ENCODE peak calls at places on chromosomes 7 and 10, in five cellular contexts. S is SK-N-SH, J is K562, D is HepG2, T is GM12878. C is an unnamed sample.

GRCh38 chr7:141409911-141410329 is 141.3 kb upstream of the AGK start:
- DNase-seq in J (no peak), S (peak), D (no peak), T (no peak), C (no peak)

GRCh38 chr7:26199301-26200112 is 1.0 kb downstream of the HNRNPA2B1 start:
- DNase-seq in J (peak), D (no peak), S (peak), T (no peak), C (no peak)

GRCh38 chr7:83794834-83795233 is 145.9 kb upstream of the SEMA3E start:
- DNase-seq in J (peak), T (no peak), S (no peak), D (no peak), C (no peak)

GRCh38 chr7:132836746-132837145 is 245.1 kb downstream of the CHCHD3 start:
- DNase-seq in T (no peak), S (no peak), D (no peak), J (peak), C (no peak)

GRCh38 chr10:70905071-70906021 is 17.0 kb upstream of the PCBD1 start:
- DNase-seq in T (no peak), J (no peak), S (peak), D (no peak), C (no peak)

GRCh38 chr10:24858244-24858907 is 94.0 kb downstream of the PRTFDC1 start:
- DNase-seq in S (no peak), T (no peak), D (no peak), J (no peak), C (no peak)

GRCh38 chr7:995571-995970 is 12.6 kb downstream of the CYP2W1 start:
- DNase-seq in S (no peak), D (no peak), T (no peak), J (no peak), C (no peak)

GRCh38 chr10:53664620-53665019 is 892.0 kb upstream of the MBL2 start:
- DNase-seq in J (no peak), D (no peak), S (no peak), T (no peak), C (no peak)

GRCh38 chr10:69316313-69317059 is 38.2 kb downstream of the HK1 start:
- DNase-seq in S (no peak), D (no peak), T (no peak), J (no peak), C (no peak)

GRCh38 chr7:140841316-140841715 is 83.4 kb downstream of the BRAF start:
- DNase-seq in T (no peak), J (no peak), S (no peak), D (no peak), C (no peak)

GRCh38 chr7:158963780-158964222 is 107.4 kb downstream of the DYNC2I1 start:
- DNase-seq in D (peak), S (no peak), T (no peak), J (no peak), C (no peak)
- TF ChIP-seq POLR2AphosphoS5 in D (no peak), S (no peak), T (no peak), J (no peak), C (no peak)

GRCh38 chr10:80185522-80186299 is 19.6 kb downstream of the ANXA11 start:
- DNase-seq in D (no peak), S (no peak), J (no peak), T (no peak), C (no peak)

GRCh38 chr10:80187465-80188409 is 17.6 kb downstream of the ANXA11 start:
- DNase-seq in T (peak), D (peak), S (no peak), J (peak), C (no peak)

GRCh38 chr10:80187060-80187459 is 18.3 kb downstream of the ANXA11 start:
- DNase-seq in S (no peak), D (no peak), T (no peak), J (no peak), C (no peak)

GRCh38 chr10:80184291-80184690 is 21.0 kb downstream of the ANXA11 start:
- DNase-seq in S (no peak), J (no peak), D (no peak), T (no peak), C (no peak)

GRCh38 chr10:80186364-80187012 is 18.8 kb downstream of the ANXA11 start:
- DNase-seq in J (no peak), T (no peak), S (no peak), D (no peak), C (no peak)
- TF ChIP-seq ZBTB33 in J (no peak), T (no peak), S (no peak), D (no peak), C (no peak)

GRCh38 chr7:29095666-29096560 is 50.4 kb downstream of the CPVL start:
- DNase-seq in D (no peak), J (no peak), T (no peak), S (no peak), C (no peak)

GRCh38 chr7:29102554-29103151 is 43.7 kb downstream of the CPVL start:
- DNase-seq in D (peak), T (no peak), S (peak), J (peak), C (peak)

GRCh38 chr7:29100857-29101256 is 45.5 kb downstream of the CPVL start:
- DNase-seq in J (no peak), T (no peak), D (no peak), S (no peak), C (no peak)

GRCh38 chr7:29105191-29105590 is 41.1 kb downstream of the CPVL start:
- DNase-seq in J (no peak), D (no peak), S (no peak), T (no peak), C (peak)

DNA sequence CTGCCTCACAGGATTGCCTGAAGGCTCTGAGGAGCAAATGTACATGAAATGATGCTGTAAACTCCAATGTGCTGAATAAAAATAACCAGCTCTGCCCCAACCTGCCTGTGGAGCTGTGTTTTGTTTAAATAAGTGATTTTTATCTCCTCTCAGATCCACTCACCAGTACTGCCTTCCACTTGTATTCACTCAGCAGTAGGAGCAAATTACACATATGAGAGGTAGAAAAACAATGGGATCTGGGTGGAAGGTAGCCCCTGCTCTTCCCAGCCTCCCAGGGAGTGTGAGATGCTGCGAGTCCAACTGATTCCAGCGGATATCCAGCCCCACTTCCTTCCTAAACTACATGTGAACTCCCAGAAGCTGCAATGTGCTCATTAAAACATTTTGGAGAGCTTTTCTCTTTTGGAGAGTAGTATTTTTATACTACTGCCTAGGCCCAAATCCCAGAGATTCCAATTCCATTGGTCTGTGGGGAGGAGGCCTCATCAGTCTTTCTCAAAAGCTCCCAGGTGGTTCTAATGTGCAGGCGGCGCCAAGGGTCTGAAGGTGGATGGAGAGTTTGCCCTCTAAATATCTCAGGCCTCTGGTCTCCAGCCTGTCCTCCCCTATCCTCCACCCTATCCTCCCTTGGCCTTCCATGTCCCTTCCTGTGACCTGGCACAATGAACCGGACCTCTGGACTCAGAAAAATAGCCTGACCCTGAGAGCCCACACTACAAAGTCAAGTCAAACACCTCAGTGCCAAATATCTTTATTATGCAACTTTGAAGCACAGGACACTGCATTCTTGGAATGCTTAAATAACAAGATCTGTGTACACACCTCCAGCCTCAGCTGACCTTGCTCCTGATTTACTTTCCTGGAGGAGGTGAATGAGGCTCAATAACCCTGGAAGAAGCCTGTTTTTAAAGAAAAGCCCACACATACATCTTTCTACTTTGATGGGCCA is 46.2 kb downstream of the CPVL start:
- DNase-seq in J (no peak), T (no peak), S (no peak), D (peak), C (no peak)
- TF ChIP-seq POLR2AphosphoS5 in J (no peak), T (no peak), S (no peak), D (no peak), C (no peak)

GRCh38 chr10:89515031-89515841 is 20.2 kb downstream of the SLC16A12 start:
- DNase-seq in D (no peak), S (no peak), T (no peak), J (no peak), C (no peak)
- TF ChIP-seq ZBTB33 in D (no peak), S (peak), T (no peak), J (no peak), C (no peak)

GRCh38 chr10:100267237-100268104 is at the start of gene CWF19L1:
- DNase-seq in T (peak), D (peak), J (peak), S (peak), C (peak)
- TF ChIP-seq POLR2AphosphoS5 in T (peak), D (peak), J (peak), S (peak), C (peak)

GRCh38 chr10:124949543-124949942 is 7.6 kb downstream of the ZRANB1 start:
- DNase-seq in T (no peak), S (no peak), J (no peak), D (peak), C (no peak)
- TF ChIP-seq ZBTB33 in T (no peak), S (no peak), J (no peak), D (no peak), C (no peak)

GRCh38 chr10:96714856-96715255 is 5.5 kb downstream of the PIK3AP1 start:
- DNase-seq in S (no peak), D (no peak), J (no peak), T (no peak), C (no peak)

GRCh38 chr10:96719205-96719604 is 1.1 kb downstream of the PIK3AP1 start:
- DNase-seq in S (no peak), D (no peak), T (no peak), J (no peak), C (no peak)

GRCh38 chr10:96714031-96714590 is 6.2 kb downstream of the PIK3AP1 start:
- DNase-seq in D (no peak), J (no peak), T (no peak), S (no peak), C (no peak)

GRCh38 chr10:96718304-96718990 is 1.9 kb downstream of the PIK3AP1 start:
- DNase-seq in D (no peak), S (no peak), J (peak), T (no peak), C (no peak)

GRCh38 chr10:96716396-96716795 is 3.9 kb downstream of the PIK3AP1 start:
- DNase-seq in D (no peak), T (no peak), S (no peak), J (no peak), C (no peak)
- TF ChIP-seq POLR2AphosphoS5 in D (no peak), T (no peak), S (no peak), J (no peak), C (no peak)

DNA sequence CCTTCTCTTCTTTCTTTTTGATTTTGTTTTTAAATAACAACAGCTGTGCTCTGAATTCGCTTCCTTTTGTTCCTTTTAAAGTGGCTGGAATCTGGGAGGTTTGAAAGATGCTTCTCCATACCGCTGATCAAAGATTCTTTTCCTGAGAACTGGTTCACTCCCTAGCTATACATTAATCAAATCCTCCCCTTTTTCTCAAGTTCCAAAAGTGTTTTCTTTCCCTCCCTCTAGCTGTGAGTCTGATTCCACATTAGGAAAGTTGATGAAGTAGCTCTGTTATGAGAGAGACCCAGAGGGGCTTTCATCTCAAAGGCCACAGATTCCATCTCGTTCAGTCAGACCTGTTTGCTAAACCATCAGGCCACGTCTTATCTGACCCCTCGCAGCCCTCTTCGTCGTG is 602.8 kb upstream of the NRP1 start:
- DNase-seq in D (no peak), T (no peak), S (no peak), J (no peak), C (no peak)
- TF ChIP-seq ZBTB33 in D (no peak), T (no peak), S (no peak), J (no peak), C (no peak)

GRCh38 chr10:124255556-124255955 is 162.2 kb upstream of the CHST15 start:
- DNase-seq in J (no peak), T (no peak), D (no peak), S (peak), C (no peak)
- TF ChIP-seq POLR2AphosphoS5 in J (no peak), T (no peak), D (no peak), S (no peak), C (no peak)

GRCh38 chr7:129143724-129144094 is 798 bp upstream of the TSPAN33 start:
- DNase-seq in J (no peak), S (no peak), D (no peak), T (no peak), C (no peak)

GRCh38 chr7:129144834-129145668 is 544 bp downstream of the TSPAN33 start:
- DNase-seq in D (no peak), J (no peak), S (no peak), T (no peak), C (no peak)

GRCh38 chr7:129146237-129146979 is 1.9 kb downstream of the TSPAN33 start:
- DNase-seq in T (peak), J (no peak), D (no peak), S (no peak), C (no peak)

GRCh38 chr7:129147723-129148122 is 3.2 kb downstream of the TSPAN33 start:
- DNase-seq in D (no peak), S (no peak), T (no peak), J (no peak), C (no peak)

DNA sequence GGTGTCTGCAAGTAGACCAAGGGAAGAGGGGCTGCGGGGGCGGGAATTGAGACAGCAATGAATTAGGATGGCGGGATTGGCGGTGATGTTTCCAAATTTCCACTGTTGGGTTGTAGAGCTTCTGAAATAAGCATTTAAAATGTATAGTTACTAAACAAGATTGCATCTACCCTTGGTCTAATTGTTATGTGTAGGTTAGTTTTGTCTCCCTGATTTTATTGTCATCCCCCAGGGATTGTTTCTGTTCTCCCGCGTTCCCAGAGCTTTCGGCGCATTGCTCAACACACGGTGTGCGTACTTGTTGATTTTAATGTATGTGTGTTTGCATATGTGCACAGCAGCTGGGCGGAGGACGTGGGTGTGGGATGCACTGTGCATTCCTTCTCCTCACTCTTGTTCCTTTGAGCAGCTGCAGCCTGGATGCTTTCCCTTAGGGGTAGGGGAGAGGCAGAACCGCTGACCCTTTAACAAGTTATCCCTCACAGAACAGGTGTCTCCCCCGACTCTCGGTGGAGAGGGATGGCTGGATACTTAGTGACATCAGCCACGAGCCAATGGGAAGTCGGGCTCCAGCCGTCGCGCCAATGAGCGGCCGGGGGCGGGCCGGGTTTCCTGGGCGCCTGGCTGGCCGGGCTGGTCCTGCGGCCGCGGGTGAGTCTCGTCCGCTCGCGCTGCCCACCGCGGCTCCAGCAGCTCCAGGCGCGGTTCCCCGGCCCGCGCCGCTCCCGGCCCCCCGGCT is at the start of gene TSPAN33:
- DNase-seq in T (no peak), D (peak), S (peak), J (peak), C (peak)
- TF ChIP-seq ZBTB33 in T (no peak), D (no peak), S (no peak), J (no peak), C (no peak)